ENCODE peak calls at places on chromosomes 5 and 9, in ten cellular contexts. F, Z, U, P, Y, L, R, M, B and V are unnamed samples.

GRCh38 chr9:70983723-70984280 is 137.6 kb downstream of the TRPM3 start:
- DNase-seq in F (no peak), Z (no peak), U (no peak), P (no peak), Y (no peak), L (peak; percentile 17), R (no peak), M (no peak), B (no peak), V (no peak)

GRCh38 chr9:95333426-95333825 is 15.9 kb upstream of the FANCC start:
- DNase-seq in F (no peak), Z (no peak), U (no peak), P (no peak), Y (no peak), L (no peak), R (no peak), M (no peak), B (no peak), V (no peak)

GRCh38 chr9:5592904-5593303 is 36.0 kb upstream of the RIC1 start:
- DNase-seq in F (no peak), Z (no peak), U (no peak), P (no peak), Y (no peak), L (no peak), R (no peak), M (no peak), B (no peak), V (no peak)

GRCh38 chr5:134103397-134103796 is 11.1 kb upstream of the TCF7 start:
- DNase-seq in F (no peak), Z (peak; percentile 45), U (no peak), P (no peak), Y (no peak), L (no peak), R (no peak), M (no peak), B (no peak), V (no peak)

GRCh38 chr5:84764227-84764626 is 379.5 kb upstream of the EDIL3 start:
- DNase-seq in F (no peak), Z (no peak), U (no peak), P (no peak), Y (no peak), L (no peak), R (no peak), M (no peak), B (no peak), V (no peak)

GRCh38 chr5:73792687-73793320 is 166.8 kb downstream of the ARHGEF28 start:
- DNase-seq in F (peak; percentile 89), Z (peak; percentile 67), U (peak; percentile 87), P (peak; percentile 68), Y (peak; percentile 70), L (peak; percentile 53), R (peak; percentile 79), M (peak; percentile 37), B (peak; percentile 88), V (no peak)

GRCh38 chr9:121494192-121494591 is 5.5 kb downstream of the GGTA1 start:
- DNase-seq in F (no peak), Z (no peak), U (no peak), P (no peak), Y (no peak), L (no peak), R (no peak), M (no peak), B (no peak), V (no peak)

GRCh38 chr5:132237141-132237540 is 9.5 kb upstream of the P4HA2 start:
- DNase-seq in F (no peak), Z (no peak), U (peak; percentile 54), P (no peak), Y (peak; percentile 11), L (no peak), R (peak; percentile 27), M (no peak), B (no peak), V (peak; percentile 40)

GRCh38 chr9:133256686-133257091 is 18.3 kb downstream of the ABO start:
- DNase-seq in F (no peak), Z (no peak), U (peak; percentile 43), P (no peak), Y (no peak), L (no peak), R (no peak), M (no peak), B (no peak), V (no peak)

GRCh38 chr5:172559004-172559932 is 81.8 kb upstream of the NEURL1B start:
- DNase-seq in F (peak; percentile 97), Z (no peak), U (no peak), P (no peak), Y (peak; percentile 43), L (peak; percentile 81), R (peak; percentile 49), M (no peak), B (no peak), V (no peak)

GRCh38 chr9:127049044-127049443 is 73.4 kb downstream of the ANGPTL2 start:
- DNase-seq in F (peak; percentile 98), Z (peak; percentile 4), U (no peak), P (no peak), Y (no peak), L (peak; percentile 81), R (no peak), M (no peak), B (peak; percentile 99), V (no peak)

GRCh38 chr5:112729630-112730029 is 8.1 kb upstream of the APC start:
- DNase-seq in F (no peak), Z (no peak), U (no peak), P (no peak), Y (no peak), L (no peak), R (no peak), M (no peak), B (no peak), V (no peak)

GRCh38 chr5:96692436-96692835 is 30.3 kb downstream of the CAST start:
- DNase-seq in F (peak; percentile 91), Z (no peak), U (no peak), P (no peak), Y (no peak), L (peak; percentile 18), R (no peak), M (no peak), B (peak; percentile 21), V (no peak)

GRCh38 chr5:73120222-73121108 is at the start of gene TMEM171:
- DNase-seq in F (peak; percentile 61), Z (no peak), U (peak; percentile 83), P (no peak), Y (no peak), L (peak; percentile 69), R (peak; percentile 82), M (peak; percentile 92), B (peak; percentile 57), V (peak; percentile 75)

GRCh38 chr9:127248241-127248640 is 16.3 kb upstream of the GARNL3 start:
- DNase-seq in F (no peak), Z (no peak), U (peak; percentile 78), P (no peak), Y (no peak), L (no peak), R (no peak), M (no peak), B (no peak), V (no peak)

GRCh38 chr9:133823189-133824105 is 85.3 kb upstream of the SARDH start:
- DNase-seq in F (no peak), Z (no peak), U (no peak), P (no peak), Y (no peak), L (no peak), R (no peak), M (no peak), B (peak; percentile 12), V (no peak)

GRCh38 chr9:109972026-109973005 is 192.3 kb downstream of the PALM2AKAP2 start:
- DNase-seq in F (no peak), Z (peak; percentile 15), U (no peak), P (no peak), Y (no peak), L (no peak), R (no peak), M (peak; percentile 18), B (peak; percentile 13), V (no peak)

GRCh38 chr9:37328561-37329227 is 93.8 kb upstream of the GRHPR start:
- DNase-seq in F (no peak), Z (no peak), U (no peak), P (no peak), Y (no peak), L (no peak), R (no peak), M (no peak), B (no peak), V (no peak)

GRCh38 chr5:107917983-107918382 is 247.2 kb upstream of the EFNA5 start:
- DNase-seq in F (peak; percentile 18), Z (no peak), U (no peak), P (no peak), Y (no peak), L (no peak), R (no peak), M (no peak), B (no peak), V (no peak)

GRCh38 chr9:132901859-132902831 is 23.4 kb downstream of the SPACA9 start:
- DNase-seq in F (peak; percentile 90), Z (peak; percentile 77), U (peak; percentile 89), P (peak; percentile 75), Y (peak; percentile 46), L (peak; percentile 86), R (peak; percentile 78), M (peak; percentile 82), B (peak; percentile 89), V (no peak)

GRCh38 chr5:132662925-132663770 is 5.2 kb downstream of the IL13 start:
- DNase-seq in F (peak; percentile 37), Z (peak; percentile 56), U (no peak), P (no peak), Y (no peak), L (peak; percentile 59), R (peak; percentile 82), M (peak; percentile 69), B (no peak), V (no peak)

GRCh38 chr9:4490705-4491620 is 695 bp downstream of the SLC1A1 start:
- DNase-seq in F (peak; percentile 28), Z (peak; percentile 10), U (no peak), P (no peak), Y (peak; percentile 19), L (peak; percentile 25), R (no peak), M (peak; percentile 70), B (peak; percentile 34), V (no peak)

GRCh38 chr9:37667706-37668672 is 17.2 kb downstream of the FRMPD1 start:
- DNase-seq in F (no peak), Z (no peak), U (peak; percentile 67), P (no peak), Y (no peak), L (no peak), R (no peak), M (peak; percentile 71), B (no peak), V (no peak)

GRCh38 chr5:173890195-173890951 is 2.2 kb downstream of the CPEB4 start:
- DNase-seq in F (peak; percentile 42), Z (no peak), U (peak; percentile 67), P (no peak), Y (peak; percentile 38), L (no peak), R (no peak), M (peak; percentile 24), B (peak; percentile 53), V (no peak)

GRCh38 chr5:93100976-93101375 is 480.0 kb downstream of the NR2F1-AS1 start:
- DNase-seq in F (peak; percentile 33), Z (no peak), U (no peak), P (no peak), Y (no peak), L (no peak), R (no peak), M (no peak), B (no peak), V (no peak)

GRCh38 chr5:81762401-81762800 is 11.5 kb upstream of the SSBP2 start:
- DNase-seq in F (peak; percentile 33), Z (no peak), U (no peak), P (no peak), Y (no peak), L (no peak), R (no peak), M (no peak), B (no peak), V (no peak)

GRCh38 chr5:83817591-83817990 is 96.9 kb upstream of the HAPLN1 start:
- DNase-seq in F (no peak), Z (no peak), U (no peak), P (no peak), Y (no peak), L (no peak), R (no peak), M (no peak), B (no peak), V (no peak)

GRCh38 chr5:119410448-119411170 is 41.7 kb upstream of the HSD17B4 start:
- DNase-seq in F (no peak), Z (no peak), U (no peak), P (no peak), Y (no peak), L (no peak), R (no peak), M (no peak), B (no peak), V (no peak)